ENCODE peak calls at places on chromosome 12, in four cellular contexts. V is psoas muscle, N is cardiac muscle cell, C is K562. O is an unnamed sample.

GRCh38 chr12:16246264-16246663 is 31.2 kb downstream of the SLC15A5 start:
- DNase-seq in V (no peak), N (no peak), C (no peak), O (no peak)

GRCh38 chr12:127052491-127053232 is 1214.3 kb upstream of the TMEM132C start:
- DNase-seq in C (no peak), V (no peak), N (no peak), O (no peak)

GRCh38 chr12:51777973-51778372 is 70.5 kb downstream of the FIGNL2 start:
- DNase-seq in N (no peak), V (no peak), C (no peak), O (no peak)

GRCh38 chr12:62127516-62127915 is 132.7 kb upstream of the USP15 start:
- DNase-seq in C (no peak), N (no peak), V (no peak), O (no peak)

GRCh38 chr12:28578361-28578760 is 388.1 kb downstream of the CCDC91 start:
- DNase-seq in N (no peak), C (no peak), V (no peak), O (peak)

GRCh38 chr12:9103050-9103854 is 12.5 kb downstream of the A2M start:
- DNase-seq in C (no peak), V (no peak), N (no peak), O (no peak)

GRCh38 chr12:5654019-5654418 is 222.1 kb downstream of the NTF3 start:
- DNase-seq in V (no peak), N (no peak), C (no peak), O (no peak)

GRCh38 chr12:47636908-47637780 is 68.7 kb downstream of the RPAP3 start:
- DNase-seq in C (peak), N (no peak), V (no peak), O (peak)

GRCh38 chr12:102685841-102686240 is 205.5 kb upstream of the IGF1 start:
- DNase-seq in C (no peak), N (no peak), V (no peak), O (no peak)

GRCh38 chr12:32301216-32301615 is 98.1 kb upstream of the FGD4 start:
- DNase-seq in C (no peak), N (no peak), V (no peak), O (no peak)

GRCh38 chr12:51926718-51927117 is 19.4 kb downstream of the ACVRL1 start:
- DNase-seq in N (peak), C (peak), V (no peak), O (no peak)

DNA sequence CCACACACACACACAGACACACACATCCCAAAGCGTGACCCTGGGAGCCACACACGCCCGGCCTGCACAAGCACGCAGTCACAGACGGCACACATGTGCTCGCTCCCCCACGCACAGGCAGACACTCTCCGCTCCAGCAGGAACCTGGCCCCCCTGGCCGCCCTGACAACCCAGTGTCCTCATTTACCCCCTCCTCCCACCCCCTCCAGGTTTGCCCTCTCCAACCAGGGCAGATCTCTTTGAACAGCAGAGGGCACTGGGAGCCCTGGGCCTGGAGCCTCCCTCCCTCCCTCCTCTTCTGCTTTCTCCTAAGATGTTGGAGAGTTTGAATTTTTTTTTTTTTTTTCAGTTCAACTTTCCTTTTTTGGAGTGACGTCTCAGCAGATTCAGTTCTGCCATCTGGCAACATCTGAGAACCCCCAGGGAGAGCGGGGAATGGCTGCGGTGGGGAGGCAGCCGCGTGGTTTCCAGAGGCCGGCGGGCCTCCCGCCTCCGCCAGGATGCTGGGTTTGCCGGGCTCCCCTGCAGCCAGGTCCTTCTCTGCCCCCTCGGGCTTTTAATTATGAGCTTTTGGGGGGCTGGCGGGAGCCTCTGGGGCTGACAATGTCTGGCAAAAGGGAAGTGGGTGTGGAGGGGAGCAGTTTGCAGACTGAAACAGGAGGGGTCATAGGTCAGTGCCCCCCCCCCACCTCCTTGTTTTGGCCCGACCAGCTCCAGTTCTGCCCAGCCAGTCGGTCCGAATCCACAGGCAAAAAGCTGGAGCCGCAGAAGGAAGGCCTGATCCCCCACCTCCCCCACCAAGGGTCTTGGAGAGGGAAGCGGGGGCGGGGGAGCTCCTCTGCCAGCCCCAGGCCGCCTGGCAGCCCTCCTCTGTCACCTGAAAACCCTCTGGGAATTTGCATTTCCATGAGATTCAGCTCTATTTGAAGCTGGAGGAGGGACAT is 1.3 kb upstream of the NCOR2 start:
- DNase-seq in N (peak), C (peak), V (peak), O (peak)
- H3K4me3 ChIP-seq in N (no peak), C (no peak), V (peak), O (peak)

GRCh38 chr12:3667485-3667884 is 85.4 kb downstream of the CRACR2A start:
- DNase-seq in N (no peak), C (no peak), V (no peak), O (no peak)
- TF ChIP-seq CTCF in N (no peak), C (no peak), V (no peak), O (no peak)

GRCh38 chr12:19553177-19553576 is 113.9 kb downstream of the AEBP2 start:
- DNase-seq in N (no peak), V (no peak), C (no peak), O (no peak)
- H3K4me3 ChIP-seq in N (no peak), V (no peak), C (no peak), O (no peak)

GRCh38 chr12:14418526-14418925 is 53.0 kb downstream of the ATF7IP start:
- DNase-seq in N (no peak), V (no peak), C (no peak), O (no peak)
- TF ChIP-seq CTCF in N (peak), V (peak), C (peak), O (no peak)

GRCh38 chr12:114667669-114668150 is 16.3 kb downstream of the TBX3 start:
- DNase-seq in V (no peak), C (no peak), N (no peak), O (no peak)
- H3K4me3 ChIP-seq in V (peak), C (no peak), N (no peak), O (peak)

DNA sequence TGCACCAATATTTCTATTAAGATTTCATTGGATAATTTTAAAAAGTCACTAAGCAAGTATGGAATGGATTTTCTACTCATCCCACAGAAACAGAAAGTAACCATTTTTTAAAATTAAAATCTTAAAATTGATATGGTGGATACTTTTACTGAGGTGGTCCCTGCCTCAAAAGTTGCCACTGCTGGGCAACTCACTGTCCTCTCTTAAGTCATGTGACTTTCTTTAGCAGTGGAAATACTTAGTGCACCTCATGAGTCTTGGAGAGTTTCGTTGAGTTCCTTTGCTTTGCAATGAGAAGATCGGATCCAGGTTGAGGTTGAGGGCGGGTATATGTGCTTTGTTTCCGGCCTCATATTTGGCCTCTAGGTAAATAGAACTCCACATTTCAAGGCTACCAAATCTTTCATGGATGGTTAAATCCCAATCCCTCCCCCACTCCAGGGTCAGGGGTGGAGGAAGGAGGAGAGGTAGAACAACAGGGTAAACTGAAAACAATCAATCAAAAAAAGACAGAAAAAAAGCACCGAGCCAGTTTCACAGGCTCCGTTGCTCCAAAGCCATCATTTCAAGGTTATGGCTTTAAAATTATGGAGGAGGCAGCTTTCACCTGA is 39.5 kb upstream of the DUSP6 start:
- DNase-seq in C (no peak), N (no peak), V (no peak), O (no peak)
- TF ChIP-seq CTCF in C (no peak), N (no peak), V (no peak), O (no peak)

DNA sequence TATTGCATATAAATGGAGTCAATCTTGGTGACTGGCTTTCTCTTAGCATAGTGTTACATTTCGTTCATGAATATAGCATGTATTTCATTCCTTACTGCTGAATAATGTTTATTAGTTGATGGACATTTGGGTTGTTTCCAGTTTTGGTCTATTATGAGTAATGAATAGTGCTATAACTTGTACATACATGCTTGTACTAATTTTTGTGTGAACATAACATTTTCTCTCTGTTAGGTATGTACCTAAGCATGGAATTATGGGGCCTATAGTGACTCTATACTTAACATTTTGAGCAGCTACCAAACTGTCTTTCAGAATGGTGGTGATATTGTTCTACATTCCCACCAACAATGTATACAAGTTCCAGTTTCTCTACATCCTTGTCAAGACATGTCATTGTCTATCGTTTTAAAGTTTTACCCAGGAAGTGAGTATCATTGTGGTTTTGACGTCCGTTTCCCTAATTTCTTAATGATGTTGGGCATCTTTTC is 23.1 kb downstream of the ATP2A2 start:
- DNase-seq in C (no peak), N (no peak), V (no peak), O (peak)
- H3K4me3 ChIP-seq in C (no peak), N (no peak), V (peak), O (no peak)

GRCh38 chr12:41684997-41685396 is 459.7 kb downstream of the GXYLT1 start:
- DNase-seq in N (no peak), V (no peak), C (no peak), O (no peak)
- TF ChIP-seq CTCF in N (no peak), V (no peak), C (no peak), O (no peak)